ENCODE peak calls at places on chromosomes 4 and X, in five cellular contexts. E is K562, R is esophagus squamous epithelium, K is IMR-90, O is HepG2. S is an unnamed sample.
A peak's percentile ranks its signal among the peaks of the same experiment; 100 is the strongest.

GRCh38 chr4:143286733-143287570 is 49.7 kb upstream of the GAB1 start:
- DNase-seq in O (no peak), K (peak; percentile 75), E (no peak), R (no peak), S (no peak)

GRCh38 chr4:41631538-41631937 is 93.6 kb downstream of the LIMCH1 start:
- DNase-seq in E (no peak), K (no peak), O (no peak), R (no peak), S (no peak)

GRCh38 chr4:184453402-184454160 is 20.8 kb downstream of the IRF2 start:
- DNase-seq in K (peak; percentile 95), R (no peak), O (no peak), E (no peak), S (no peak)

GRCh38 chr4:121146530-121146929 is 17.6 kb downstream of the TNIP3 start:
- DNase-seq in R (no peak), O (no peak), K (peak; percentile 50), E (no peak), S (no peak)

GRCh38 chr4:27397886-27398285 is 537.2 kb downstream of the STIM2 start:
- DNase-seq in K (peak; percentile 12), E (no peak), R (no peak), O (no peak), S (no peak)

GRCh38 chr4:38034986-38035882 is 75.0 kb downstream of the PTTG2 start:
- DNase-seq in E (peak; percentile 54), K (peak; percentile 70), O (peak; percentile 66), R (no peak), S (peak; percentile 41)

GRCh38 chrX:17052210-17052609 is 105.8 kb downstream of the REPS2 start:
- DNase-seq in O (no peak), K (no peak), E (no peak), R (no peak), S (no peak)

GRCh38 chrX:20517565-20517964 is 250.9 kb upstream of the RPS6KA3 start:
- DNase-seq in R (no peak), O (no peak), K (peak; percentile 38), E (no peak), S (no peak)

GRCh38 chrX:53018627-53019026 is 30.0 kb upstream of the GPR173 start:
- DNase-seq in O (peak; percentile 3), E (no peak), R (no peak), K (no peak), S (no peak)

GRCh38 chrX:55489315-55490009 is at the start of gene USP51:
- DNase-seq in K (peak; percentile 51), O (no peak), R (no peak), E (peak; percentile 27), S (peak; percentile 85)

GRCh38 chr4:89064848-89065247 is 7.9 kb upstream of the FAM13A start:
- DNase-seq in R (no peak), E (no peak), O (no peak), K (no peak), S (no peak)

GRCh38 chr4:165355900-165356300 is 22.9 kb upstream of the CPE start:
- DNase-seq in K (peak; percentile 20), O (peak; percentile 72), E (no peak), R (no peak), S (no peak)

GRCh38 chr4:71045256-71045655 is 51.8 kb downstream of the DCK start:
- DNase-seq in E (no peak), R (no peak), K (no peak), O (no peak), S (no peak)

GRCh38 chr4:71049395-71049794 is 55.9 kb downstream of the DCK start:
- DNase-seq in K (no peak), E (no peak), O (no peak), R (no peak), S (no peak)

GRCh38 chr4:71052716-71053115 is 59.3 kb downstream of the DCK start:
- DNase-seq in R (no peak), K (no peak), E (no peak), O (no peak), S (no peak)

GRCh38 chr4:71052034-71052433 is 58.6 kb downstream of the DCK start:
- DNase-seq in K (no peak), O (no peak), E (no peak), R (no peak), S (no peak)

DNA sequence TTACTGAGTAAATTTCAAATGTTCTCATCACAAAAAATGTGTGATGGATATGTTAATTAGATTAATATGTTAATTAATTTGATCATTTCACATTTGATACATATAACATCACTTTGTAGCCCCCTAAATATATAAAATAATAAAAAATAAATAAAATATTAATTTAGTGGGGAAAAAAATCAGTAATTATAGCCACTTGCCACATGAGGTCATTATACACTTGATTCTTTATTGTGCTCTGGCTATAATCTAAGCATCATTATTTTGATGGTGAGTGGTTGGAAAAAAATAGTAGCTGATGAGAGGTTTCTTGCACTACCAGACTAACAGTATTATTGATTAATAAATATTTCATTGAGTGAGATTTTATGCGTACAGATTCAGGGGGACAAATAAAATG is 57.4 kb downstream of the DCK start:
- DNase-seq in E (no peak), K (peak; percentile 28), O (no peak), R (no peak), S (no peak)
- TF ChIP-seq CTCF in E (peak; percentile 26), K (peak; percentile 28), O (no peak), R (no peak), S (no peak)

GRCh38 chr4:39365931-39366771 is at the start of gene RFC1:
- DNase-seq in K (peak; percentile 88), E (peak; percentile 89), O (peak; percentile 87), R (peak; percentile 55), S (peak; percentile 99)
- TF ChIP-seq POLR2A in K (no peak), E (peak; percentile 86), O (peak; percentile 65), R (peak; percentile 19), S (no peak)

GRCh38 chr4:42768125-42768748 is 111.3 kb upstream of the ATP8A1 start:
- DNase-seq in K (no peak), E (no peak), R (no peak), O (no peak), S (no peak)
- TF ChIP-seq CTCF in K (no peak), E (no peak), R (no peak), O (peak; percentile 42), S (no peak)

DNA sequence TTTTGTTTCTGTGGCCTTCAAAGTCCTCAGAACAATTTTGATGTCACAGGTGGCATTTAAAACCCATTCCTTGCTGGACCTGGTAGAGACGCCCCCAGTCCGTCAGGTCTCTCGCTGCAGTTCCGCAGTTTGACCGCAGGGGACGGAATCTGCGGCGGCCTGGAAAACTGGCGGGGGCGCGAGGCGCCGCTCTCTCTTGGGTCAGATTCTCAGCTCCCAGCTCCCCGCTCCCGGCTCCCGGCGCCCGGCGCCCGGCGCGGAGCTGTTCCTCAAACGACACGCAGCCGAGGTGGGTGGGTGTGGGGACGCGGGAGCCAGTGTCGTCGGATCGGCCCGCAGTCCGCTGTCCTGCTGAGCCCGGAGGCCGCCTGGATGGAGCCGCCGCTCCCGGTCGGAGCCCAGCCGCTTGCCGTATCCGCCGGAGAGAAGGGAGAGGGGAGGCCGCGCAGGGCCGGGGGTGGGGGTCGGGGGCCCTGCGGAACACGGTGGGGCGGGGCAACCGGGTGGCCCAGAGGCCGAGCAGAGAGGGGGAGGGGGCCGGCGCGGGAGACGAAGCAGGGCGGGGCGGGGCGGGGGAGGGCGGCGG is at the start of gene OCRL:
- DNase-seq in O (peak; percentile 51), K (peak; percentile 59), E (peak; percentile 74), R (no peak), S (peak; percentile 20)
- TF ChIP-seq POLR2A in O (peak; percentile 29), K (no peak), E (peak; percentile 73), R (no peak), S (no peak)

GRCh38 chrX:104137496-104137895 is 19.3 kb downstream of the SLC25A53 start:
- DNase-seq in R (no peak), E (peak; percentile 59), O (no peak), K (no peak), S (no peak)

GRCh38 chrX:104141087-104141760 is 15.6 kb downstream of the SLC25A53 start:
- DNase-seq in K (no peak), O (no peak), R (no peak), E (no peak), S (no peak)

GRCh38 chrX:104135677-104136076 is 21.1 kb downstream of the SLC25A53 start:
- DNase-seq in O (no peak), K (no peak), R (no peak), E (no peak), S (no peak)

GRCh38 chrX:104134583-104135261 is 22.1 kb downstream of the SLC25A53 start:
- DNase-seq in E (no peak), R (no peak), K (no peak), O (no peak), S (no peak)

DNA sequence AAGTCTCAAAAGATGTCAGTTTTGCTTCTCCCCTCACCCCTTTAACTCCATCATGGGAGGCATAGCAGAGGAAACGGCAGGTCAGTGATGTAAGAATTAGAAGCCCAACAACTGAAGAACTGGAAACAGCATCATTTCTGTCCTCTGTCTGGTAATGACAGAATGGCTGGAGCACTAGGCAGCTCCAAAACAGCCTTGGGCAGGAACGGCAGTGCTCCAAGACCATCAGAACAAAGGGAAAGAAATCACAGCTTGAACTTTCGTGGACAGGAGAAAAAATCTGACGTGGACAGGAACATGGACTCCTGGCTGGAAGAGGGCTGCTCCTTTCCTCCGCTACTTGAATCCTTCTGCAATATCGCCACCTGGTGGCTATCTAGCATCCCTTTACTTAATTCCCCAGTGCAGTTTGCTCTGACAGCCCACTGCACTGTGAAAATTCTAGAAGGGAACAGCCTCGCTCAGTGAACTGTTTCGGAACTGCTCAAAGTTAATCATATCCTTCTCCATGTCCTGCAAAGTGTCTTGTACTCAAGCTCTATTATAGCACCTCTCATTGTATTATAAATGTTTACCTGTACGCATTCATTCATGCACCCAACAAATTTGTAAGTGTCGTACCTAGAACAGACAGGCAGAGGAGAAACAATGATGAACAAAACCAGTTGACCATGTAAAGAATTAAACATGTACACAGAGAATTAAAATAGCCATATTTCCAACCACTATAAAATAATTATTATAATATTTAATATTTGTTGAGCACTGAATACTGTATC is 20.4 kb downstream of the SLC25A53 start:
- DNase-seq in E (peak; percentile 58), K (peak; percentile 91), O (peak; percentile 70), R (no peak), S (no peak)
- TF ChIP-seq CTCF in E (peak; percentile 69), K (peak; percentile 77), O (peak; percentile 74), R (peak; percentile 81), S (no peak)

S was measured in lower leg skin.